ENCODE peak calls at places on chromosomes 6 and 20, in ten cellular contexts. L, W, K, S, B, O, Q, M, Y and X are unnamed samples. For H3K4me1, the result is how much of the 10 kb centered on the place peaks cover.

GRCh38 chr20:50759678-50760077 is 28.3 kb downstream of the PARD6B start:
- DNase-seq in L (no peak), W (no peak), K (no peak), S (no peak), B (no peak), O (no peak), Q (no peak), M (no peak), Y (no peak), X (no peak)

GRCh38 chr6:17423018-17423417 is 29.6 kb downstream of the CAP2 start:
- DNase-seq in L (no peak), W (no peak), K (no peak), S (no peak), B (no peak), O (no peak), Q (no peak), M (no peak), Y (no peak), X (no peak)

GRCh38 chr6:62974452-62974851 is 236.8 kb upstream of the FKBP1C start:
- DNase-seq in L (no peak), W (no peak), K (no peak), S (no peak), B (no peak), O (no peak), Q (no peak), M (peak), Y (no peak), X (no peak)

GRCh38 chr6:111626446-111626845 is 20.8 kb upstream of the TRAF3IP2 start:
- DNase-seq in L (no peak), W (no peak), K (no peak), S (no peak), B (no peak), O (no peak), Q (no peak), M (no peak), Y (no peak), X (no peak)

GRCh38 chr6:31822038-31822821 is 5.3 kb upstream of the HSPA1B start:
- DNase-seq in L (peak), W (peak), K (peak), S (peak), B (peak), O (peak), Q (peak), M (peak), Y (peak), X (peak)

GRCh38 chr20:5001174-5002076 is at the start of gene SLC23A2:
- DNase-seq in L (no peak), W (peak), K (peak), S (peak), B (peak), O (no peak), Q (peak), M (peak), Y (no peak), X (peak)

GRCh38 chr6:5442946-5443345 is 181.6 kb downstream of the FARS2 start:
- DNase-seq in L (no peak), W (no peak), K (no peak), S (no peak), B (no peak), O (no peak), Q (no peak), M (no peak), Y (no peak), X (no peak)

GRCh38 chr6:1404713-1405098 is 15.3 kb downstream of the FOXF2 start:
- DNase-seq in L (no peak), W (no peak), K (no peak), S (no peak), B (no peak), O (no peak), Q (no peak), M (no peak), Y (no peak), X (no peak)

GRCh38 chr20:46651091-46651962 is at the start of gene SLC13A3:
- DNase-seq in L (peak), W (no peak), K (no peak), S (no peak), B (no peak), O (no peak), Q (no peak), M (no peak), Y (no peak), X (no peak)

GRCh38 chr6:20572288-20572687 is 38.0 kb downstream of the CDKAL1 start:
- DNase-seq in L (no peak), W (no peak), K (no peak), S (no peak), B (no peak), O (no peak), Q (no peak), M (no peak), Y (no peak), X (no peak)

GRCh38 chr6:1771324-1771723 is 161.6 kb downstream of the FOXC1 start:
- DNase-seq in L (no peak), W (no peak), K (no peak), S (no peak), B (no peak), O (no peak), Q (no peak), M (no peak), Y (no peak), X (no peak)

GRCh38 chr6:18388252-18388651 is 1.1 kb downstream of the RNF144B start:
- DNase-seq in L (no peak), W (no peak), K (no peak), S (no peak), B (no peak), O (no peak), Q (no peak), M (peak), Y (no peak), X (no peak)

GRCh38 chr6:158506577-158506976 is 53.3 kb upstream of the TMEM181 start:
- DNase-seq in L (peak), W (no peak), K (no peak), S (no peak), B (peak), O (no peak), Q (no peak), M (no peak), Y (no peak), X (no peak)

GRCh38 chr6:35489995-35490791 is 6.7 kb downstream of the TEAD3 start:
- DNase-seq in L (no peak), W (peak), K (peak), S (no peak), B (no peak), O (no peak), Q (peak), M (no peak), Y (peak), X (peak)

GRCh38 chr6:35488517-35488862 is 8.4 kb downstream of the TEAD3 start:
- DNase-seq in L (no peak), W (no peak), K (no peak), S (no peak), B (no peak), O (no peak), Q (no peak), M (no peak), Y (no peak), X (no peak)

GRCh38 chr6:35487653-35488516 is 9.0 kb downstream of the TEAD3 start:
- DNase-seq in L (no peak), W (no peak), K (no peak), S (no peak), B (no peak), O (no peak), Q (peak), M (no peak), Y (no peak), X (no peak)

GRCh38 chr6:35490821-35491557 is 5.9 kb downstream of the TEAD3 start:
- DNase-seq in L (no peak), W (no peak), K (no peak), S (no peak), B (no peak), O (no peak), Q (no peak), M (no peak), Y (no peak), X (no peak)

GRCh38 chr6:35489066-35489465 is 7.8 kb downstream of the TEAD3 start:
- DNase-seq in L (no peak), W (no peak), K (no peak), S (no peak), B (no peak), O (no peak), Q (no peak), M (no peak), Y (no peak), X (no peak)
- H3K4me1 ChIP-seq in L (under half), W (under half), K (half or more), S (under half), B (under half), O (half or more), Q (half or more), M (under half), Y (half or more), X (under half)

GRCh38 chr6:7532232-7532631 is 9.2 kb upstream of the DSP start:
- DNase-seq in L (no peak), W (no peak), K (no peak), S (no peak), B (no peak), O (no peak), Q (peak), M (no peak), Y (no peak), X (no peak)
- H3K4me3 ChIP-seq in L (no peak), W (no peak), K (no peak), S (no peak), B (no peak), O (peak), Q (no peak), M (no peak), Y (no peak), X (no peak)

GRCh38 chr20:56566621-56567020 is 33.6 kb downstream of the FAM209B start:
- DNase-seq in L (peak), W (no peak), K (no peak), S (no peak), B (no peak), O (no peak), Q (no peak), M (peak), Y (no peak), X (no peak)
- H3K27ac ChIP-seq in L (no peak), W (no peak), K (no peak), S (no peak), B (no peak), O (peak), Q (no peak), M (no peak), Y (no peak), X (no peak)

GRCh38 chr20:32205502-32206382 is 1.8 kb downstream of the PLAGL2 start:
- DNase-seq in L (no peak), W (no peak), K (no peak), S (no peak), B (no peak), O (no peak), Q (no peak), M (no peak), Y (no peak), X (no peak)
- H3K4me1 ChIP-seq in L (half or more), W (half or more), K (half or more), S (under half), B (under half), O (under half), Q (under half), M (under half), Y (half or more), X (half or more)

GRCh38 chr20:21507275-21508229 is 6.3 kb downstream of the NKX2-2 start:
- DNase-seq in L (no peak), W (no peak), K (no peak), S (no peak), B (no peak), O (no peak), Q (no peak), M (no peak), Y (no peak), X (no peak)

GRCh38 chr20:21505810-21506530 is 7.9 kb downstream of the NKX2-2 start:
- DNase-seq in L (no peak), W (no peak), K (peak), S (peak), B (peak), O (no peak), Q (no peak), M (peak), Y (no peak), X (no peak)

GRCh38 chr20:21503345-21503744 is 10.5 kb downstream of the NKX2-2 start:
- DNase-seq in L (no peak), W (no peak), K (no peak), S (no peak), B (no peak), O (no peak), Q (no peak), M (peak), Y (no peak), X (no peak)

GRCh38 chr20:21504323-21504722 is 9.5 kb downstream of the NKX2-2 start:
- DNase-seq in L (no peak), W (no peak), K (no peak), S (no peak), B (no peak), O (no peak), Q (no peak), M (no peak), Y (no peak), X (no peak)

DNA sequence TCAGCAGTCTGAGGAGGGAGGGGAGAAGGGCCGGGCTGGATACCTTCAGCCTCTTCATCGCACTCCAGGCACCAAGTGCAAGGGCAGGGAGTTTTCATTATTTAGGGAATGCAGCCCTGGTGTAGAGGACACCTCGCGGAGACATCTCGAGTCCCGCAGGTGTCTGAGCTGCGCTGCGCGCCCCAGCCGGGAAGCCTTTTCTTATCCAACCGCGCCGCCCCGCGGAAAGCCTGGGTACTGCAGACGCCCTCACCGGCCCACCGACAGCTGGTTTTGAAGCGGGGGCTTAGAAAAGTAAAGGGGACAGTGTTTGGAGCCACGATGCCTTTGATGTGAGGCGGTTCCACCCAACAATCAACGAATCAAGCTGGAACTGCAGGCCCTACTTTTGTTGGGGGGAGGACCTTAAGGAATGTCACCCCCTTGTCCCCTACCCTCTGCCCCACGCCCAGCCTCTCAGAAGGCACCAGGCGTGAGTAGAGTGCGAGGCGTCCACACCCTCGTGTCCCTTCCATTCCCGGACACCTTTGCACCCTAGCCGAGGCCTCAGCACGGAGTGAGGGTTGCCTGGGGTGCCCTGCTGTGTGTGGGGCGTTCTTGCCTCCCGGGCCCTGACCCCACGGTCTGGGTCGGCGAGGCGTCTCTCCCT is 8.6 kb downstream of the NKX2-2 start:
- DNase-seq in L (peak), W (peak), K (peak), S (peak), B (peak), O (no peak), Q (peak), M (peak), Y (peak), X (peak)
- H3K4me3 ChIP-seq in L (peak), W (no peak), K (peak), S (peak), B (peak), O (peak), Q (peak), M (peak), Y (peak), X (peak)

GRCh38 chr6:108738684-108739406 is 109.4 kb upstream of the ARMC2 start:
- DNase-seq in L (no peak), W (no peak), K (no peak), S (no peak), B (no peak), O (no peak), Q (no peak), M (no peak), Y (no peak), X (no peak)
- H3K27ac ChIP-seq in L (no peak), W (no peak), K (no peak), S (no peak), B (peak), O (no peak), Q (no peak), M (no peak), Y (peak), X (no peak)